ENCODE peak calls at places on chromosomes 2 and 18, in four cellular contexts. F, P, O and Z are unnamed samples.

GRCh38 chr2:62627667-62628066 is 77.8 kb upstream of the EHBP1 start:
- DNase-seq in F (no peak), P (peak; percentile 52), O (no peak), Z (no peak)

GRCh38 chr2:52145005-52145404 is 1113.1 kb upstream of the NRXN1 start:
- DNase-seq in F (no peak), P (no peak), O (no peak), Z (no peak)

GRCh38 chr2:112691761-112692370 is 29.0 kb upstream of the NT5DC4 start:
- DNase-seq in F (no peak), P (no peak), O (no peak), Z (no peak)

GRCh38 chr2:501130-501529 is 176.1 kb downstream of the TMEM18 start:
- DNase-seq in F (no peak), P (peak; percentile 71), O (no peak), Z (no peak)

GRCh38 chr2:173872714-173873113 is 92.5 kb downstream of the SP3 start:
- DNase-seq in F (no peak), P (no peak), O (no peak), Z (no peak)

GRCh38 chr2:191738667-191739066 is 60.7 kb downstream of the NABP1 start:
- DNase-seq in F (no peak), P (no peak), O (no peak), Z (no peak)

GRCh38 chr18:76757343-76757742 is 65.0 kb upstream of the ZNF236 start:
- DNase-seq in F (no peak), P (no peak), O (no peak), Z (no peak)

GRCh38 chr2:54482725-54483124 is 26.6 kb downstream of the SPTBN1 start:
- DNase-seq in F (no peak), P (peak; percentile 74), O (no peak), Z (no peak)

GRCh38 chr2:41546031-41546430 is 501.8 kb upstream of the PKDCC start:
- DNase-seq in F (no peak), P (no peak), O (no peak), Z (no peak)

GRCh38 chr2:122683018-122683417 is 927.6 kb downstream of the TSN start:
- DNase-seq in F (no peak), P (no peak), O (no peak), Z (no peak)

GRCh38 chr2:39494784-39495251 is 57.7 kb upstream of the MAP4K3 start:
- DNase-seq in F (no peak), P (peak; percentile 61), O (no peak), Z (no peak)

GRCh38 chr2:46309052-46309953 is 12.1 kb downstream of the EPAS1 start:
- DNase-seq in F (no peak), P (no peak), O (no peak), Z (no peak)

GRCh38 chr18:11494093-11494492 is 115.3 kb upstream of the SLC35G4 start:
- DNase-seq in F (no peak), P (no peak), O (no peak), Z (no peak)

GRCh38 chr2:72112421-72112820 is 35.2 kb downstream of the CYP26B1 start:
- DNase-seq in F (no peak), P (no peak), O (no peak), Z (no peak)

GRCh38 chr2:28080911-28081310 is 190.4 kb downstream of the BABAM2 start:
- DNase-seq in F (no peak), P (peak; percentile 41), O (no peak), Z (no peak)

DNA sequence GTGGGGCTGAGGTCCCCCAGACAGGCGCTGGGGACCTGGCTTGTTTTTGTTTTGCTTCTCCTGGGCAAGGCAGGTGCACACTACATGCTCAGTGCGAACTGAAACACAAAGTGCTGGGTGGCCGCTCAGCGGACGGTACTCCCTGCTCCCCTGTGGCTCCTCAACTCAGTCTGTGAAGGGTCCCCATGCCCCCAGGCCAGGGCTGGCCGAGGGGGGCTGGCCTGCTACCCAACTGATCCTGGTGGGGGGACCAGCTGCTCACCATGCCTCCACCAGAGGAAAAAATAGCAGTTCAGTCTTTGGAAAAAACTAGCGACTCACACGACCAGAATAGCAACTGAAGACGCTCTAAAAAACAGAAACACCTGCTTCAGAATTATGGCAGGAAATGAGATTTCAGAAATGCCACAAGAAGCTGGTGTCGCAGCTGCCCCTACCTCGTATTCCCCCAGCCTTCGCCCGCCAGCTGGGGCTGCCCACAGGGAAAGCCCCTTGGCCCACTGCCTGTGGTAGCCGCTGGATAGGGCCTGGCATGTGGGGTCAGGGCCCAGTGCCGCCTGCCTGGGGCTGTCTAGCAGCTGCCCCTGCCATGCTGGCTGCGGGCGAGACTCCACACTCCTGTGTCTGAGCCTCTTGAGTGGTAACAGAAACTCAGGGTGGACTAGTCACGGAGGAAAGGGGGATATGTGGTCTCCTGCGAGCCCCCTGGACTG is 43.7 kb downstream of the MEX3C start:
- DNase-seq in F (peak; percentile 51), P (no peak), O (no peak), Z (no peak)
- H3K27ac ChIP-seq in F (peak overlapping the region; percentile 26), P (no peak overlapping the region), O (no peak overlapping the region), Z (no peak overlapping the region)

DNA sequence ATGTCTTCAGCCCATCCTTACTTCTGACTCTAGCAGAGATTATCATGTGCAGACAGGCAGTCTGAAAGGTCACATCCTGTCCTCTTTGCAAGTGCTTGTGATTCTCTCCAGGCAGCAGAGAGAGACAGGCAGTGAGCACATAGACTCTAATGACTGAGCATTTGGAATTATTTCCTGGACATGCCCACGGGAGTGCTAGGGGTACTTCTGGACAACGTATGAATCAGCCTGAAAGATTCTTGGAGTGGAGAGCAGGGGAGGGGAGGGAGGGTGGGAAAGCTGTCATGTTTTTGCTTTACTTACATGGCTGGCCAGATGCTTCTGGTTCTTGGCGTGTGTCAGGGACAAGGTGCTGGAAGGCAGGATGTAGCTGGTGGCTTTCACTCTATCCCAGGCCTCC is 150.6 kb downstream of the RIF1 start:
- DNase-seq in F (no peak), P (no peak), O (no peak), Z (no peak)
- H3K27ac ChIP-seq in F (no peak overlapping the region), P (no peak overlapping the region), O (no peak overlapping the region), Z (no peak overlapping the region)

GRCh38 chr2:74835831-74836674 is 2.1 kb downstream of the HK2 start:
- DNase-seq in F (no peak), P (peak; percentile 65), O (no peak), Z (no peak)
- H3K27ac ChIP-seq in F (peak overlapping the region; percentile 6), P (no peak overlapping the region), O (peak overlapping the region; percentile 59), Z (no peak overlapping the region)

GRCh38 chr2:65108778-65109177 is 21.1 kb downstream of the RAB1A start:
- DNase-seq in F (no peak), P (no peak), O (no peak), Z (no peak)
- H3K27ac ChIP-seq in F (no peak overlapping the region), P (no peak overlapping the region), O (no peak overlapping the region), Z (no peak overlapping the region)

GRCh38 chr2:31379102-31379501 is 35.4 kb downstream of the XDH start:
- DNase-seq in F (no peak), P (no peak), O (no peak), Z (no peak)

GRCh38 chr2:31380243-31380642 is 34.3 kb downstream of the XDH start:
- DNase-seq in F (no peak), P (no peak), O (no peak), Z (no peak)

GRCh38 chr2:31379747-31380146 is 34.8 kb downstream of the XDH start:
- DNase-seq in F (no peak), P (no peak), O (no peak), Z (no peak)

GRCh38 chr2:31381601-31382000 is 32.9 kb downstream of the XDH start:
- DNase-seq in F (no peak), P (peak; percentile 40), O (no peak), Z (no peak)

GRCh38 chr2:31378389-31378788 is 36.2 kb downstream of the XDH start:
- DNase-seq in F (no peak), P (no peak), O (no peak), Z (no peak)
- H3K27ac ChIP-seq in F (no peak overlapping the region), P (no peak overlapping the region), O (no peak overlapping the region), Z (no peak overlapping the region)

DNA sequence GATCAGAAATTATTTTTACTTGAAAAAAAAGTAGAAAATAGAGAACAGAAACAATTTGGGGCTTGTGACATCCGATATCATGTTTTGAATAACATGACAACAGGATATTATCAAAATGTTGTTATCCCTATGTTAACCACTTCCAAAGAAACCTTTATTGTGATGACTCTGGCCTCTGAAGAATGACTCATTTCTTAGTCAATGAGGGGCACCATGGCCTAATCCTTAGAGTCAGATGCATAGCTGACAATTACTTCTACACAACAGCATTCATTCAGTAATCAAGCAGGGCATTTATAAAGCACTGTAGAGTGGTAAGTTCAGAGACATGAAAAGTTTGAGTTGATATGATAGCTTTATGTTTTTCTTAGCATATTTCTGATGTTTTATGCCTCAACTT is 703.0 kb downstream of the RNF144A start:
- DNase-seq in F (no peak), P (no peak), O (no peak), Z (no peak)
- H3K27ac ChIP-seq in F (no peak overlapping the region), P (no peak overlapping the region), O (no peak overlapping the region), Z (no peak overlapping the region)

DNA sequence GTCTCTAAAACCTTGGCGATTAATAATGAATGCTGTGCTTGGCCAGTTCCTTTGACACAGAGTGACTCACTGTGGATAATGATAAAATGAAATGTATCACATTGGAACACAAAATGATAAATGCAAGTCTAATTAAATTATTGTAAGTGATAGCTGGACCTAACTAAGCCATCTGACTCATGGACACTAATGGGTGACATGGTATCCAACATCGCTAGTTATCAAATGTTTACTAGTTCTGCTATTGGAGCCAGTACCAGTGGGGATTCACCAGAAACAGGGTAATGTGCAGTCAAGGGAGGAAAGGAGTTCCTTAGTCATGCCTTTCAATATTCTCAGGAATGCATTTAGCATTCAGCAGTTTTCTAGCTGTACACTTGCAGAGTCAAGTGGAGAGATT is 736.3 kb upstream of the ACVR2A start:
- DNase-seq in F (no peak), P (no peak), O (no peak), Z (no peak)
- H3K27ac ChIP-seq in F (no peak overlapping the region), P (no peak overlapping the region), O (no peak overlapping the region), Z (no peak overlapping the region)

DNA sequence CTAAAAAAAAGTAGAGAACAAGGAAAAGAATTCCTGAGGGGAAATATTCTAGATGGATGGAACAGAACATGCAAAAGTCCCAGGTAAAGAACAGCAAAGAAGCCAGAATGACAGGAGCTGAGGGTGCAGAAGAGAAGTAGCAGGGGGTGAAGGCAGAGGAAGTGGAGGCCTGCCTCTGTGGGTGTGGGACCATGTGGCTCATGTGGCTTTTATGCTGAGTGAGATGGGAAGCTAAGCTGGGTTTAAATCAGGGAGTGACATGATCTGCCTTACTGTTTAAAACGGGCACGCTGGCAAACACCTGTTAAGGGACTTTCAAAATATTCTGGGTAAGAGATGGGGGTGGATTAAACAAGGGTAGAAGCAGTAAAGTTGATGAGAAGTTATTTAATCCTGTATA is 40.0 kb downstream of the GKN2 start:
- DNase-seq in F (peak; percentile 33), P (no peak), O (no peak), Z (no peak)
- H3K27ac ChIP-seq in F (no peak overlapping the region), P (no peak overlapping the region), O (no peak overlapping the region), Z (no peak overlapping the region)

GRCh38 chr2:178204987-178205386 is 10.7 kb downstream of the OSBPL6 start:
- DNase-seq in F (no peak), P (no peak), O (no peak), Z (no peak)

GRCh38 chr2:178202927-178203326 is 8.6 kb downstream of the OSBPL6 start:
- DNase-seq in F (no peak), P (no peak), O (no peak), Z (no peak)

GRCh38 chr2:178208336-178208735 is 14.0 kb downstream of the OSBPL6 start:
- DNase-seq in F (no peak), P (no peak), O (no peak), Z (no peak)

GRCh38 chr2:178208817-178209216 is 14.5 kb downstream of the OSBPL6 start:
- DNase-seq in F (no peak), P (no peak), O (no peak), Z (no peak)

GRCh38 chr2:178205853-178206516 is 11.7 kb downstream of the OSBPL6 start:
- DNase-seq in F (no peak), P (no peak), O (no peak), Z (no peak)
- H3K27ac ChIP-seq in F (no peak overlapping the region), P (no peak overlapping the region), O (no peak overlapping the region), Z (no peak overlapping the region)

GRCh38 chr18:26948703-26949102 is 83.2 kb upstream of the AQP4 start:
- DNase-seq in F (no peak), P (no peak), O (no peak), Z (peak; percentile 6)
- H3K27ac ChIP-seq in F (no peak overlapping the region), P (no peak overlapping the region), O (no peak overlapping the region), Z (no peak overlapping the region)